ENCODE peak calls at places on chromosomes 11 and 22, in five cellular contexts. O is WTC11; S is T-cell; W is stimulated activated effector memory CD8-positive, alpha-beta T cell treated with anti-CD3 and anti-CD28 coated beads, Interleukin-12 subunit alpha, Interleukin-12 subunit beta, amount 100 ng/mL, for 72 hours; J is astrocyte of the spinal cord. Q is an unnamed sample.

GRCh38 chr11:126072141-126072741 is 9.6 kb upstream of the CDON start:
- DNase-seq in O (no peak), S (no peak), W (no peak), J (peak), Q (no peak)

GRCh38 chr22:24450600-24450999 is 23.2 kb downstream of the ADORA2A start:
- DNase-seq in O (no peak), S (no peak), W (no peak), J (no peak), Q (no peak)

GRCh38 chr11:117121176-117121575 is 22.9 kb upstream of the PAFAH1B2 start:
- DNase-seq in O (no peak), S (no peak), W (no peak), J (no peak), Q (no peak)

GRCh38 chr22:37229805-37230672 is 14.0 kb downstream of the RAC2 start:
- DNase-seq in O (no peak), S (peak), W (peak), J (peak), Q (peak)

GRCh38 chr11:126661051-126661450 is 305.6 kb downstream of the ST3GAL4 start:
- DNase-seq in O (no peak), S (no peak), W (no peak), J (no peak), Q (no peak)

GRCh38 chr11:3009481-3009880 is 17.4 kb upstream of the NAP1L4 start:
- DNase-seq in O (no peak), S (no peak), W (no peak), J (no peak), Q (no peak)

GRCh38 chr11:57491371-57492061 is 24.0 kb downstream of the SLC43A1 start:
- DNase-seq in O (peak), S (peak), W (peak), J (no peak), Q (peak)

GRCh38 chr11:27218498-27219038 is 144.4 kb downstream of the CCDC34 start:
- DNase-seq in O (no peak), S (no peak), W (no peak), J (peak), Q (no peak)

GRCh38 chr11:61532136-61533038 is 23.8 kb downstream of the LRRC10B start:
- DNase-seq in O (peak), S (peak), W (peak), J (no peak), Q (no peak)